ENCODE peak calls at places on chromosome 3, in eight cellular contexts. C is GM13977; P is GDM1; E is NCI-H1694 treated with DMSO at 0.1 percent for 48 hours; Q is SW480; R is AG10803; O is substantia nigra; K is stimulated activated CD8-positive, alpha-beta memory T cell treated with anti-CD3 and anti-CD28 coated beads, Interleukin-7, amount 100 ng/mL, for 1 hour. J is an unnamed sample.

GRCh38 chr3:58837863-58838255 is 171.3 kb upstream of the FAM3D start:
- DNase-seq in C (no peak), P (no peak), E (no peak), Q (no peak), R (peak), O (no peak), K (no peak), J (no peak)

GRCh38 chr3:186209810-186210752 is 101.2 kb upstream of the ETV5 start:
- DNase-seq in C (no peak), P (peak), E (peak), Q (peak), R (peak), O (peak), K (no peak), J (peak)

GRCh38 chr3:133691410-133692107 is 29.8 kb upstream of the TOPBP1 start:
- DNase-seq in C (no peak), P (no peak), E (no peak), Q (no peak), R (peak), O (no peak), K (no peak), J (no peak)

GRCh38 chr3:195806211-195806915 is 5.4 kb downstream of the MUC4 start:
- DNase-seq in C (no peak), P (no peak), E (no peak), Q (no peak), R (no peak), O (no peak), K (no peak), J (peak)

GRCh38 chr3:42667523-42668402 is 14.3 kb downstream of the ZBTB47 start:
- DNase-seq in C (no peak), P (no peak), E (peak), Q (no peak), R (peak), O (no peak), K (no peak), J (peak)

GRCh38 chr3:113695426-113695817 is 1.0 kb downstream of the USF3 start:
- DNase-seq in C (no peak), P (no peak), E (no peak), Q (peak), R (peak), O (no peak), K (no peak), J (no peak)

GRCh38 chr3:54792584-54792983 is 135.3 kb downstream of the LRTM1 start:
- DNase-seq in C (no peak), P (no peak), E (no peak), Q (no peak), R (no peak), O (no peak), K (no peak), J (no peak)

GRCh38 chr3:74862501-74862900 is 248.0 kb upstream of the CNTN3 start:
- DNase-seq in C (no peak), P (no peak), E (no peak), Q (no peak), R (peak), O (no peak), K (no peak), J (no peak)

J was measured in H7.